ENCODE peak calls at places on chromosomes 3 and 15, in eight cellular contexts. F is mesendoderm, S is ACHN, I is NCI-H1930, M is NCI-H2081, D is astrocyte of the spinal cord, Y is putamen, U is HFF-Myc. B is an unnamed sample.

GRCh38 chr15:48861813-48862431 is 16.0 kb upstream of the EID1 start:
- DNase-seq in F (peak; percentile 68), S (peak; percentile 64), I (no peak), M (peak; percentile 53), D (peak; percentile 77), Y (peak; percentile 69), U (peak; percentile 61), B (peak; percentile 45)

GRCh38 chr15:70488002-70488605 is 275.3 kb downstream of the UACA start:
- DNase-seq in F (peak; percentile 71), S (peak; percentile 71), I (no peak), M (peak; percentile 50), D (peak; percentile 80), Y (peak; percentile 52), U (no peak), B (peak; percentile 71)

GRCh38 chr15:72141171-72142084 is 23.2 kb downstream of the SENP8 start:
- DNase-seq in F (peak; percentile 49), S (no peak), I (no peak), M (no peak), D (no peak), Y (no peak), U (no peak), B (peak; percentile 31)

GRCh38 chr3:189355481-189356201 is 183.9 kb downstream of the TPRG1 start:
- DNase-seq in F (peak; percentile 81), S (no peak), I (no peak), M (no peak), D (peak; percentile 47), Y (no peak), U (no peak), B (peak; percentile 84)

GRCh38 chr3:141643391-141643790 is 94.7 kb upstream of the RNF7 start:
- DNase-seq in F (peak; percentile 28), S (peak; percentile 6), I (no peak), M (no peak), D (peak; percentile 87), Y (no peak), U (no peak), B (no peak)

GRCh38 chr3:122681294-122682015 is 816 bp downstream of the PARP14 start:
- DNase-seq in F (peak; percentile 7), S (peak; percentile 5), I (no peak), M (no peak), D (peak; percentile 15), Y (no peak), U (no peak), B (no peak)

GRCh38 chr3:8554725-8555621 is 53.4 kb downstream of the LMCD1 start:
- DNase-seq in F (peak; percentile 26), S (no peak), I (no peak), M (no peak), D (peak; percentile 96), Y (no peak), U (peak; percentile 69), B (no peak)

GRCh38 chr3:149042766-149043386 is 43.5 kb downstream of the HLTF start:
- DNase-seq in F (no peak), S (peak; percentile 23), I (no peak), M (no peak), D (peak; percentile 62), Y (no peak), U (no peak), B (no peak)

GRCh38 chr3:161413127-161413854 is 42.0 kb upstream of the SPTSSB start:
- DNase-seq in F (peak; percentile 11), S (no peak), I (no peak), M (no peak), D (peak; percentile 83), Y (peak; percentile 29), U (no peak), B (peak; percentile 69)

GRCh38 chr3:73681610-73682009 is 56.9 kb upstream of the PDZRN3 start:
- DNase-seq in F (no peak), S (no peak), I (no peak), M (no peak), D (peak; percentile 56), Y (no peak), U (no peak), B (no peak)

GRCh38 chr3:67423722-67424121 is 230.7 kb downstream of the SUCLG2 start:
- DNase-seq in F (no peak), S (no peak), I (no peak), M (no peak), D (no peak), Y (no peak), U (no peak), B (no peak)

GRCh38 chr3:64918989-64919388 is 231.2 kb upstream of the ADAMTS9 start:
- DNase-seq in F (no peak), S (no peak), I (no peak), M (no peak), D (no peak), Y (no peak), U (no peak), B (no peak)

GRCh38 chr15:29857196-29857595 is 34.9 kb upstream of the TJP1 start:
- DNase-seq in F (peak; percentile 31), S (no peak), I (no peak), M (peak; percentile 9), D (peak; percentile 32), Y (no peak), U (no peak), B (no peak)

GRCh38 chr3:146189519-146190173 is 28.7 kb upstream of the PLOD2 start:
- DNase-seq in F (peak; percentile 79), S (peak; percentile 70), I (peak; percentile 13), M (peak; percentile 81), D (peak; percentile 59), Y (peak; percentile 19), U (no peak), B (peak; percentile 58)

GRCh38 chr15:78938608-78939488 is 6.0 kb downstream of the CTSH start:
- DNase-seq in F (no peak), S (no peak), I (no peak), M (no peak), D (no peak), Y (peak; percentile 31), U (no peak), B (no peak)

GRCh38 chr3:53083496-53083895 is 37.6 kb upstream of the SFMBT1 start:
- DNase-seq in F (no peak), S (no peak), I (no peak), M (no peak), D (peak; percentile 73), Y (no peak), U (peak; percentile 69), B (no peak)

GRCh38 chr15:45555914-45556608 is 31.1 kb upstream of the BLOC1S6 start:
- DNase-seq in F (no peak), S (no peak), I (no peak), M (no peak), D (no peak), Y (no peak), U (no peak), B (no peak)

GRCh38 chr15:89776274-89777072 is at the start of gene MESP2:
- DNase-seq in F (peak; percentile 93), S (peak; percentile 79), I (peak; percentile 42), M (peak; percentile 58), D (peak; percentile 61), Y (peak; percentile 63), U (no peak), B (peak; percentile 79)

GRCh38 chr15:65094294-65094995 is 17.9 kb downstream of the KBTBD13 start:
- DNase-seq in F (no peak), S (no peak), I (no peak), M (no peak), D (no peak), Y (no peak), U (no peak), B (no peak)

GRCh38 chr3:15051531-15051930 is 13.6 kb downstream of the MRPS25 start:
- DNase-seq in F (peak; percentile 88), S (peak; percentile 53), I (no peak), M (no peak), D (peak; percentile 35), Y (no peak), U (no peak), B (peak; percentile 12)

GRCh38 chr3:10534066-10534465 is 28.7 kb upstream of the ATP2B2 start:
- DNase-seq in F (no peak), S (no peak), I (no peak), M (no peak), D (no peak), Y (no peak), U (no peak), B (no peak)

GRCh38 chr3:13883681-13884080 is 3.8 kb upstream of the WNT7A start:
- DNase-seq in F (no peak), S (no peak), I (no peak), M (no peak), D (no peak), Y (no peak), U (no peak), B (no peak)

GRCh38 chr3:40237892-40238571 is 71.5 kb upstream of the EIF1B start:
- DNase-seq in F (peak; percentile 68), S (no peak), I (no peak), M (no peak), D (no peak), Y (peak; percentile 23), U (no peak), B (no peak)

GRCh38 chr3:154852515-154852914 is 227.6 kb upstream of the MME start:
- DNase-seq in F (no peak), S (no peak), I (no peak), M (no peak), D (no peak), Y (no peak), U (no peak), B (no peak)

GRCh38 chr3:156472150-156472549 is 82.8 kb downstream of the SSR3 start:
- DNase-seq in F (no peak), S (no peak), I (no peak), M (no peak), D (no peak), Y (no peak), U (no peak), B (no peak)

GRCh38 chr3:196186661-196187573 is 24.3 kb downstream of the ZDHHC19 start:
- DNase-seq in F (peak; percentile 73), S (no peak), I (no peak), M (peak; percentile 73), D (no peak), Y (peak; percentile 20), U (no peak), B (no peak)

GRCh38 chr3:42503957-42504333 is 1.5 kb downstream of the VIPR1 start:
- DNase-seq in F (no peak), S (no peak), I (no peak), M (no peak), D (no peak), Y (no peak), U (no peak), B (no peak)

GRCh38 chr3:174737966-174738365 is 121.2 kb upstream of the NAALADL2 start:
- DNase-seq in F (no peak), S (no peak), I (no peak), M (no peak), D (no peak), Y (no peak), U (no peak), B (no peak)

GRCh38 chr3:39166932-39167532 is 13.6 kb upstream of the CSRNP1 start:
- DNase-seq in F (no peak), S (no peak), I (no peak), M (no peak), D (peak; percentile 77), Y (no peak), U (no peak), B (peak; percentile 74)

GRCh38 chr3:42122261-42123011 is 31.3 kb downstream of the TRAK1 start:
- DNase-seq in F (peak; percentile 19), S (no peak), I (no peak), M (no peak), D (no peak), Y (no peak), U (no peak), B (no peak)

GRCh38 chr3:72448858-72449257 is 399.4 kb downstream of the SHQ1 start:
- DNase-seq in F (no peak), S (no peak), I (no peak), M (no peak), D (peak; percentile 16), Y (no peak), U (peak; percentile 29), B (no peak)

GRCh38 chr3:189947948-189948723 is 172.6 kb downstream of the P3H2 start:
- DNase-seq in F (peak; percentile 50), S (peak; percentile 47), I (no peak), M (peak; percentile 19), D (peak; percentile 50), Y (no peak), U (no peak), B (peak; percentile 31)

GRCh38 chr3:128489860-128490649 is 2.9 kb downstream of the GATA2 start:
- DNase-seq in F (peak; percentile 92), S (peak; percentile 23), I (peak; percentile 23), M (peak; percentile 41), D (no peak), Y (no peak), U (no peak), B (no peak)

GRCh38 chr15:48005921-48006541 is 114.8 kb upstream of the SLC24A5 start:
- DNase-seq in F (peak; percentile 36), S (no peak), I (no peak), M (no peak), D (no peak), Y (no peak), U (peak; percentile 19), B (no peak)